ENCODE peak calls at places on chromosomes 1 and 21, in nine cellular contexts. T, N, Y, W, S, M, Q, C and K are unnamed samples.
A peak's percentile ranks its signal among the peaks of the same experiment; 100 is the strongest.

GRCh38 chr1:59846895-59847282 is 32.1 kb downstream of the HOOK1 start:
- DNase-seq in C (no peak), N (no peak), S (no peak), W (no peak), T (no peak), Q (no peak), Y (no peak), M (no peak), K (no peak)

GRCh38 chr1:109094377-109094803 is 3.8 kb downstream of the TMEM167B start:
- DNase-seq in C (no peak), W (no peak), Y (no peak), N (no peak), Q (no peak), T (no peak), S (no peak), M (no peak), K (no peak)

GRCh38 chr1:204678721-204679455 is 6.7 kb downstream of the LRRN2 start:
- DNase-seq in C (no peak), Y (no peak), S (no peak), M (no peak), T (no peak), N (no peak), Q (no peak), W (no peak), K (no peak)

GRCh38 chr1:87239997-87240396 is 88.7 kb upstream of the LMO4 start:
- DNase-seq in T (no peak), W (no peak), N (no peak), S (no peak), Y (no peak), C (no peak), Q (no peak), M (no peak), K (no peak)

GRCh38 chr1:108691128-108691885 is 803 bp upstream of the PRPF38B start:
- DNase-seq in M (no peak), W (no peak), Y (no peak), S (no peak), C (no peak), T (peak; percentile 19), Q (no peak), N (no peak), K (no peak)

GRCh38 chr1:77084457-77084856 is 134.8 kb downstream of the PIGK start:
- DNase-seq in Y (no peak), Q (no peak), T (no peak), N (no peak), C (no peak), M (no peak), S (no peak), W (no peak), K (peak; percentile 24)

GRCh38 chr21:39105836-39106235 is 77.4 kb downstream of the PSMG1 start:
- DNase-seq in N (no peak), Y (no peak), T (no peak), Q (no peak), S (no peak), M (no peak), W (no peak), C (no peak), K (no peak)

GRCh38 chr21:41868062-41868710 is 11.0 kb downstream of the PRDM15 start:
- DNase-seq in M (no peak), N (no peak), S (no peak), C (peak; percentile 43), Q (no peak), Y (no peak), W (peak; percentile 96), T (no peak), K (no peak)

GRCh38 chr1:211920141-211920572 is 89.6 kb upstream of the LPGAT1 start:
- DNase-seq in C (no peak), S (no peak), W (no peak), Q (no peak), T (no peak), Y (no peak), N (no peak), M (peak; percentile 57), K (no peak)

GRCh38 chr1:66684353-66684752 is 67.9 kb upstream of the DYNLT5 start:
- DNase-seq in Y (no peak), C (no peak), S (no peak), Q (no peak), T (no peak), N (no peak), M (no peak), W (no peak), K (no peak)
- H3K4me1 ChIP-seq in Y (no peaks in the 10 kb centered on the region), C (no peaks in the 10 kb centered on the region), S (no peaks in the 10 kb centered on the region), Q (peaks cover 10% of the 10 kb centered on the region), T (no peaks in the 10 kb centered on the region), N (no peaks in the 10 kb centered on the region), M (no peaks in the 10 kb centered on the region), W (no peaks in the 10 kb centered on the region), K (no peaks in the 10 kb centered on the region)

GRCh38 chr1:31581821-31582810 is 5.8 kb downstream of the TINAGL1 start:
- DNase-seq in W (no peak), S (no peak), N (no peak), C (no peak), Y (no peak), M (no peak), T (no peak), Q (no peak), K (peak; percentile 18)

GRCh38 chr1:31583995-31584868 is 7.9 kb downstream of the TINAGL1 start:
- DNase-seq in S (no peak), M (peak; percentile 91), W (no peak), Y (peak; percentile 76), T (peak; percentile 69), C (peak; percentile 72), Q (no peak), N (no peak), K (no peak)

GRCh38 chr1:31580891-31581603 is 4.7 kb downstream of the TINAGL1 start:
- DNase-seq in Y (no peak), N (no peak), T (no peak), Q (no peak), S (no peak), M (no peak), W (no peak), C (no peak), K (no peak)

GRCh38 chr1:31584869-31585735 is 8.8 kb downstream of the TINAGL1 start:
- DNase-seq in S (no peak), T (no peak), Y (no peak), N (no peak), Q (no peak), W (no peak), M (no peak), C (no peak), K (no peak)

GRCh38 chr1:31583082-31583994 is 7.0 kb downstream of the TINAGL1 start:
- DNase-seq in S (no peak), M (no peak), N (no peak), Q (no peak), W (no peak), Y (no peak), T (no peak), C (no peak), K (no peak)
- H3K4me1 ChIP-seq in S (peaks cover 13% of the 10 kb centered on the region), M (peaks cover 27% of the 10 kb centered on the region), N (peaks cover 86% of the 10 kb centered on the region), Q (no peaks in the 10 kb centered on the region), W (no peaks in the 10 kb centered on the region), Y (peaks cover 48% of the 10 kb centered on the region), T (peaks cover 17% of the 10 kb centered on the region), C (peaks cover 47% of the 10 kb centered on the region), K (peaks cover 49% of the 10 kb centered on the region)

DNA sequence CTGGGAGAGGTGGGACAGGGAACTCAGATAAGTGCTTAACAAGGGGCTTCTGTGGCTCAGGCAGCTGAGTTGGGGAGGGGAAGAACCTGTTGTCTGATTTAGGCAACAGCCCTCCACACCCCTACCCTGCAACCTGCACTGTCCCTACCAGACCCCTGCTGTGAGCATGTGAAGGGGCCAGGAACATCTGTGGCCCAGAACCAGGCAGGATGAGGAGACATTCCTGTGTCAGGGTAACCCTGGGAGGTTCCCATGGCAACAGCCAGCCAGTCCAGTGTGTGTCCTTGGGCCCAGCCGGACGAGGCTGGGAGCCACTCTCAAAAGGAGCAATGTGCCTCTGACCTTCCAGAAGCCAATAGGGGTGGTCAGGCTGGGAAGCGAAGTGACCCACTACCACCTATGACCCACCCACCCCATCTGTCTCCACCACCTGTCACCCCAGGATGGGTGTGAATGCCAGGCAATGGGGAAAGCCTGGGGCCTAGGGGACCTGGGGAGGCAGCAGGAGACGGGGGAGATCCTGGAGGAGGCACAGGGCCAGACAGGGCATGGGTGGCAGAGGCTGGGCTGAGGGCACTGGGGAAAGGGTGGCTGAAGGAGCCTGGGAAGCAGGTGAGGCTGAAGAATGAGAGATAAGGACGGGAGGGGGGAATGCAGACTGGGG is 4.9 kb upstream of the PMVK start:
- DNase-seq in W (peak; percentile 54), S (no peak), T (no peak), C (no peak), Y (peak; percentile 60), N (no peak), M (no peak), Q (no peak), K (peak; percentile 66)
- H3K4me1 ChIP-seq in W (peaks cover 82% of the 10 kb centered on the region), S (peaks cover 4% of the 10 kb centered on the region), T (no peaks in the 10 kb centered on the region), C (peaks cover 19% of the 10 kb centered on the region), Y (peaks cover 20% of the 10 kb centered on the region), N (peaks cover 78% of the 10 kb centered on the region), M (peaks cover 9% of the 10 kb centered on the region), Q (peaks cover 21% of the 10 kb centered on the region), K (peaks cover 14% of the 10 kb centered on the region)

DNA sequence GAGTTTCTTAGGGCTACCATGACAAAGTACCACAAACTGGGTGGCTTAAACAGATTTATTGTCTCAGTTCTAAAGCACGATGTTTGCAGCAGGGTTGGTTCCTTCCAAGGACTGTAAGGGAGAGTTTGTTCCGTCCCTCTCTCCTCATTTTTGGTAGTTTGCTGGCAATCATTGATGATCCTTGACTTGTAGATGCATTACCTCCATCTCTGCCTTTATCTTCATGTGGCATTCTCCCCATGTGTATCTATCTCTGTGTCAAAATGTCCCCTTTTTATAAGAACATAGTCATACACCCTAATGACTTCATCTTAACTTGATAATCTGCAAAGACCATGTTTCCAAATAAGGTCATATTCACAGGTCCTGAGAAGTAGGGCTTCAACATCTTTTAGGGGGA is 90.2 kb downstream of the LRRC8C start:
- DNase-seq in W (no peak), C (no peak), S (no peak), M (no peak), T (no peak), Y (no peak), Q (no peak), N (no peak), K (no peak)
- H3K4me1 ChIP-seq in W (peaks cover 54% of the 10 kb centered on the region), C (no peaks in the 10 kb centered on the region), S (no peaks in the 10 kb centered on the region), M (peaks cover 13% of the 10 kb centered on the region), T (no peaks in the 10 kb centered on the region), Y (peaks cover 10% of the 10 kb centered on the region), Q (peaks cover 13% of the 10 kb centered on the region), N (peaks cover 48% of the 10 kb centered on the region), K (no peaks in the 10 kb centered on the region)

GRCh38 chr1:184958554-184959353 is 15.6 kb downstream of the NIBAN1 start:
- DNase-seq in S (no peak), C (no peak), M (peak; percentile 88), Q (no peak), T (no peak), Y (no peak), W (no peak), N (no peak), K (no peak)
- H3K4me1 ChIP-seq in S (no peaks in the 10 kb centered on the region), C (no peaks in the 10 kb centered on the region), M (peaks cover 2% of the 10 kb centered on the region), Q (no peaks in the 10 kb centered on the region), T (no peaks in the 10 kb centered on the region), Y (peaks cover 17% of the 10 kb centered on the region), W (no peaks in the 10 kb centered on the region), N (peaks cover 60% of the 10 kb centered on the region), K (peaks cover 3% of the 10 kb centered on the region)